ENCODE peak calls at places on chromosomes 2 and 18, in four cellular contexts. One of them, this sample, is unnamed.

GRCh38 chr2:45452866-45453265 is 158.2 kb downstream of the SRBD1 start:
- DNase-seq in keratinocyte: no peak
- DNase-seq in testis: peak
- DNase-seq in A549: no peak
- DNase-seq in this sample: no peak

GRCh38 chr2:233410191-233410760 is 56.0 kb downstream of the DGKD start:
- DNase-seq in A549: no peak
- DNase-seq in testis: peak
- DNase-seq in keratinocyte: no peak
- DNase-seq in this sample: no peak

GRCh38 chr2:127032601-127033000 is 74.4 kb downstream of the BIN1 start:
- DNase-seq in keratinocyte: no peak
- DNase-seq in A549: no peak
- DNase-seq in testis: no peak
- DNase-seq in this sample: no peak

GRCh38 chr2:121038831-121039230 is 246.2 kb downstream of the TFCP2L1 start:
- DNase-seq in keratinocyte: no peak
- DNase-seq in A549: peak
- DNase-seq in testis: no peak
- DNase-seq in this sample: no peak

GRCh38 chr2:38194751-38195150 is 118.8 kb upstream of the CYP1B1 start:
- DNase-seq in testis: no peak
- DNase-seq in A549: no peak
- DNase-seq in keratinocyte: peak
- DNase-seq in this sample: no peak

GRCh38 chr2:232957607-232958211 is 55.3 kb downstream of the NGEF start:
- DNase-seq in A549: no peak
- DNase-seq in keratinocyte: no peak
- DNase-seq in testis: no peak
- DNase-seq in this sample: no peak

GRCh38 chr2:88074854-88075292 is 7.2 kb downstream of the SMYD1 start:
- DNase-seq in keratinocyte: no peak
- DNase-seq in testis: no peak
- DNase-seq in A549: no peak
- DNase-seq in this sample: no peak

GRCh38 chr2:191659198-191659597 is 18.7 kb upstream of the NABP1 start:
- DNase-seq in testis: no peak
- DNase-seq in A549: no peak
- DNase-seq in keratinocyte: no peak
- DNase-seq in this sample: no peak

GRCh38 chr18:78875268-78875997 is 104.2 kb upstream of the SALL3 start:
- DNase-seq in keratinocyte: no peak
- DNase-seq in A549: no peak
- DNase-seq in testis: peak
- DNase-seq in this sample: peak

GRCh38 chr2:46504685-46505559 is 25.6 kb downstream of the TMEM247 start:
- DNase-seq in A549: no peak
- DNase-seq in testis: no peak
- DNase-seq in keratinocyte: no peak
- DNase-seq in this sample: no peak

GRCh38 chr2:150811259-150811912 is 323.9 kb upstream of the RND3 start:
- DNase-seq in testis: no peak
- DNase-seq in keratinocyte: no peak
- DNase-seq in A549: no peak
- DNase-seq in this sample: no peak

GRCh38 chr2:341017-341542 is 53.2 kb upstream of the ALKAL2 start:
- DNase-seq in A549: no peak
- DNase-seq in testis: no peak
- DNase-seq in keratinocyte: no peak
- DNase-seq in this sample: no peak

GRCh38 chr18:44771572-44771956 is 90.9 kb downstream of the SETBP1 start:
- DNase-seq in keratinocyte: no peak
- DNase-seq in A549: no peak
- DNase-seq in testis: no peak
- DNase-seq in this sample: no peak

GRCh38 chr18:53234610-53235009 is 894.6 kb downstream of the DCC start:
- DNase-seq in keratinocyte: no peak
- DNase-seq in testis: no peak
- DNase-seq in A549: no peak
- DNase-seq in this sample: no peak

GRCh38 chr2:165245081-165245480 is 5.9 kb downstream of the SCN2A start:
- DNase-seq in keratinocyte: no peak
- DNase-seq in A549: no peak
- DNase-seq in testis: no peak
- DNase-seq in this sample: no peak

GRCh38 chr2:122886479-122887130 is 1131.2 kb downstream of the TSN start:
- DNase-seq in testis: no peak
- DNase-seq in A549: no peak
- DNase-seq in keratinocyte: no peak
- DNase-seq in this sample: peak

GRCh38 chr2:233325814-233326213 is 18.2 kb downstream of the SAG start:
- DNase-seq in A549: no peak
- DNase-seq in testis: no peak
- DNase-seq in keratinocyte: no peak
- DNase-seq in this sample: no peak

GRCh38 chr2:133837441-133838090 is 269.3 kb upstream of the NCKAP5 start:
- DNase-seq in A549: no peak
- DNase-seq in testis: no peak
- DNase-seq in keratinocyte: no peak
- DNase-seq in this sample: no peak

GRCh38 chr2:235142588-235142987 is 190.8 kb downstream of the SH3BP4 start:
- DNase-seq in A549: no peak
- DNase-seq in keratinocyte: no peak
- DNase-seq in testis: no peak
- DNase-seq in this sample: no peak

GRCh38 chr2:230691005-230691647 is 21.5 kb upstream of the CAB39 start:
- DNase-seq in testis: no peak
- DNase-seq in keratinocyte: peak
- DNase-seq in A549: no peak
- DNase-seq in this sample: no peak

GRCh38 chr2:11157296-11157695 is 2.0 kb downstream of the SLC66A3 start:
- DNase-seq in keratinocyte: no peak
- DNase-seq in testis: no peak
- DNase-seq in A549: no peak
- DNase-seq in this sample: no peak

GRCh38 chr2:11156396-11157075 is 1.3 kb downstream of the SLC66A3 start:
- DNase-seq in A549: no peak
- DNase-seq in keratinocyte: no peak
- DNase-seq in testis: no peak
- DNase-seq in this sample: no peak

GRCh38 chr2:11154460-11155325 is 574 bp upstream of the SLC66A3 start:
- DNase-seq in A549: peak
- DNase-seq in keratinocyte: peak
- DNase-seq in testis: peak
- DNase-seq in this sample: peak

GRCh38 chr2:11157731-11158130 is 2.5 kb downstream of the SLC66A3 start:
- DNase-seq in testis: no peak
- DNase-seq in A549: no peak
- DNase-seq in keratinocyte: no peak
- DNase-seq in this sample: no peak

GRCh38 chr2:11155326-11156059 is at the start of gene SLC66A3:
- DNase-seq in testis: no peak
- DNase-seq in A549: peak
- DNase-seq in keratinocyte: no peak
- DNase-seq in this sample: no peak
- TF ChIP-seq CTCF in testis: no peak
- TF ChIP-seq CTCF in A549: no peak
- TF ChIP-seq CTCF in keratinocyte: no peak
- TF ChIP-seq CTCF in this sample: peak

GRCh38 chr2:238726670-238727584 is 121.0 kb upstream of the TWIST2 start:
- DNase-seq in testis: no peak
- DNase-seq in keratinocyte: no peak
- DNase-seq in A549: no peak
- DNase-seq in this sample: no peak
- H3K4me3 ChIP-seq in testis: no peak
- H3K4me3 ChIP-seq in keratinocyte: no peak
- H3K4me3 ChIP-seq in A549: no peak
- H3K4me3 ChIP-seq in this sample: no peak

DNA sequence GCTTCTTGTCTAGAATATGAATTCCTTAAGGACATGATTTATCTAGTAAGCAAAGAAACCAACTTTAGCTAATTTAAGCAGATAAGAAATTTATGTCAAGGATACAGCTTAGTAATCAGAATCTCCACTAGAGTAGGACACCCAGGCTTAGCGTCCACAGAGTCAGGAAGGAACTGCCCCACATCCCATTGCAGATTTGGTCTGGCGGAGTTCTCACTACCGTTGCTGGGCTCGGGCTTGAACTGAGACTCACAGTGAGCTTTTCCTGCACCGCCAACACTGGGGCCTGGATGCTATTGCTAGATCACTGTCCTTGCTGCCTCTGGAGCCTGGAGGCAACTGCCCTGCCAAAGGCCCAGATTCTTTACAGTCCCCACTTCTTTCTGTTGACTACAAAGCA is 68.1 kb downstream of the SMAD4 start:
- DNase-seq in A549: no peak
- DNase-seq in testis: peak
- DNase-seq in keratinocyte: no peak
- DNase-seq in this sample: no peak
- TF ChIP-seq CTCF in A549: no peak
- TF ChIP-seq CTCF in testis: no peak
- TF ChIP-seq CTCF in keratinocyte: no peak
- TF ChIP-seq CTCF in this sample: no peak

DNA sequence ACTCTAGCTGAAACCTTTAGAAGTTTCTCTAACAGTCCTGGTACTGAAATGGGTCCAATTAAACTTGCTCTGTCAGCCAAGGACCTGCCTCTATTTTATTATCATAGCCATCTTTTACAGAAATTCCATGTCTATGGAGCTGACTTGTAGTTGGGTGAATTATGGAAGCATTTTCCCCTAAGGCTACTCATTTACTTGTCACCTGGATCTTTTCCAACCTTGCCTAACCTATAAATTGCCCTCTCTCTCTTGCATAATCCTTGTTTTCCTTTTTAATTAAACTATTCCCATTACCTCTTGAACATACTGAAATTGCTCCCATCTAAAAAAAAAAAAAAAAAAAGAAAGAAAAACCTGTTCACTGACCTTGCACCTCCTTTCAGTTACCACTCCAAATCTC is 74.6 kb upstream of the DOK6 start:
- DNase-seq in keratinocyte: no peak
- DNase-seq in A549: no peak
- DNase-seq in testis: no peak
- DNase-seq in this sample: no peak
- H3K4me3 ChIP-seq in keratinocyte: no peak
- H3K4me3 ChIP-seq in A549: no peak
- H3K4me3 ChIP-seq in testis: no peak
- H3K4me3 ChIP-seq in this sample: no peak

GRCh38 chr2:173027181-173028128 is 48.2 kb upstream of the MAP3K20 start:
- DNase-seq in A549: peak
- DNase-seq in keratinocyte: peak
- DNase-seq in testis: peak
- DNase-seq in this sample: peak

GRCh38 chr2:173016451-173016850 is 59.2 kb upstream of the MAP3K20 start:
- DNase-seq in A549: no peak
- DNase-seq in keratinocyte: no peak
- DNase-seq in testis: no peak
- DNase-seq in this sample: no peak

GRCh38 chr2:173023718-173024117 is 51.9 kb upstream of the MAP3K20 start:
- DNase-seq in keratinocyte: no peak
- DNase-seq in A549: no peak
- DNase-seq in testis: no peak
- DNase-seq in this sample: no peak

GRCh38 chr2:173017657-173018420 is 57.8 kb upstream of the MAP3K20 start:
- DNase-seq in A549: no peak
- DNase-seq in keratinocyte: no peak
- DNase-seq in testis: no peak
- DNase-seq in this sample: peak

GRCh38 chr2:173021939-173022371 is 53.7 kb upstream of the MAP3K20 start:
- DNase-seq in A549: peak
- DNase-seq in testis: no peak
- DNase-seq in keratinocyte: no peak
- DNase-seq in this sample: peak
- TF ChIP-seq CTCF in A549: peak
- TF ChIP-seq CTCF in testis: no peak
- TF ChIP-seq CTCF in keratinocyte: peak
- TF ChIP-seq CTCF in this sample: peak

GRCh38 chr2:190360965-190361364 is 17.6 kb downstream of the INPP1 start:
- DNase-seq in testis: no peak
- DNase-seq in keratinocyte: no peak
- DNase-seq in A549: no peak
- DNase-seq in this sample: no peak

GRCh38 chr2:190360561-190360960 is 17.2 kb downstream of the INPP1 start:
- DNase-seq in A549: no peak
- DNase-seq in testis: no peak
- DNase-seq in keratinocyte: no peak
- DNase-seq in this sample: no peak

GRCh38 chr2:190357596-190357995 is 14.2 kb downstream of the INPP1 start:
- DNase-seq in testis: no peak
- DNase-seq in keratinocyte: no peak
- DNase-seq in A549: no peak
- DNase-seq in this sample: no peak

GRCh38 chr2:190361572-190361971 is 18.2 kb downstream of the INPP1 start:
- DNase-seq in A549: no peak
- DNase-seq in testis: no peak
- DNase-seq in keratinocyte: no peak
- DNase-seq in this sample: no peak

GRCh38 chr2:190359896-190360376 is 16.5 kb downstream of the INPP1 start:
- DNase-seq in A549: no peak
- DNase-seq in testis: peak
- DNase-seq in keratinocyte: no peak
- DNase-seq in this sample: no peak
- H3K4me3 ChIP-seq in A549: no peak
- H3K4me3 ChIP-seq in testis: no peak
- H3K4me3 ChIP-seq in keratinocyte: peak
- H3K4me3 ChIP-seq in this sample: no peak

DNA sequence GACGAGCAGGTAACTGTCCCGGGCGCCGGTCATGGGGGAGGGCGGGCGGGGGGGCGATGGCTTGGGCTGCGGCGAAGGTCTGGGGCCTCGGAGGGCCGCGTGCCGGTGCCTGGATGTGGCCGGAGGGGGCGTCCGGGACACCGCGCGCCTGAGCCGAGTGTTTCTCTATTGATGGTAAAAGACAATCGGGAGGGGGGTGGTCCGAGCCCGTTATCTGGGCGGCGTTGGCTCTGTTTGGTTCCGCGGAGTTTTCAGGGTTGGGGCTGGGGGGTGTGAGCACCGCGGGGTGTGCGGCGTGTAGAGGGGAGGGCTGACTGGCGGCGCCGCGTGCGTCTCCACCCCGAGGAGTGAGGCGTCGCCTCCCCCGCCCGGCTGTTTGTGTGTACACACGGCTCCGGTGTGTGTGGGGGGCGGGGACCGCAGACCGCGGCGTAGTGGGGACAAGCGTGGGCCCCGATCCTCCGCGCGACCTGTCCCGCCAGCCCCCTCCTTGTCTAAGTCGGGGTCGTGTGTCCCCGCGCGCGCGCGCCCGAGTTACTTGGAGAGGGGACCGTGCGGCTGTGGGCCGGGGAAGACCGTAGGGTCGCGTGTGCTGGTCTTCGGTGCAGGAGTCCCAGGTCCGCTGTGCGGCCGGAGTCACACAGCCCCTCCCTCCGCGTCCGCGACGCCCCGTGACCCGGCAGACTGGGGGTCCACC is 1.6 kb downstream of the CTIF start:
- DNase-seq in testis: peak
- DNase-seq in keratinocyte: no peak
- DNase-seq in A549: peak
- DNase-seq in this sample: peak
- TF ChIP-seq CTCF in testis: no peak
- TF ChIP-seq CTCF in keratinocyte: no peak
- TF ChIP-seq CTCF in A549: no peak
- TF ChIP-seq CTCF in this sample: peak